ENCODE peak calls at places on chromosomes 2 and 18, in ten cellular contexts. Y is brain microvascular endothelial cell, B is kidney epithelial cell, V is neural progenitor cell, T is fibroblast of pulmonary artery, O is BE2C, W is AG04449, Z is colonic mucosa, H is OCI-LY7, K is A549. F is an unnamed sample.

GRCh38 chr2:67726416-67726815 is 329.3 kb downstream of the ETAA1 start:
- DNase-seq in Z (no peak), B (no peak), H (no peak), T (no peak), W (no peak), V (peak), Y (no peak), K (no peak), O (no peak), F (no peak)

GRCh38 chr2:72106978-72107377 is 40.7 kb downstream of the CYP26B1 start:
- DNase-seq in V (no peak), Y (no peak), O (no peak), B (no peak), H (no peak), Z (peak), K (no peak), T (no peak), W (no peak), F (no peak)

GRCh38 chr2:148756292-148756975 is 111.9 kb downstream of the EPC2 start:
- DNase-seq in T (peak), B (no peak), V (no peak), Y (peak), K (peak), W (peak), H (no peak), O (no peak), Z (no peak), F (no peak)

GRCh38 chr2:170716851-170717598 is 1.9 kb downstream of the SP5 start:
- DNase-seq in K (peak), T (peak), B (no peak), H (no peak), W (no peak), Y (no peak), V (peak), Z (peak), O (peak), F (no peak)

GRCh38 chr18:35525795-35526475 is 28.2 kb upstream of the INO80C start:
- DNase-seq in W (no peak), B (no peak), H (no peak), Z (no peak), V (no peak), O (no peak), K (no peak), T (no peak), Y (no peak), F (no peak)

GRCh38 chr2:33704352-33704751 is 105.3 kb upstream of the FAM98A start:
- DNase-seq in T (no peak), O (no peak), H (no peak), V (no peak), W (no peak), B (no peak), Y (no peak), Z (no peak), K (no peak), F (no peak)

GRCh38 chr2:172655091-172655837 is 80.4 kb upstream of the RAPGEF4 start:
- DNase-seq in H (no peak), Z (no peak), Y (peak), B (peak), W (peak), K (no peak), T (peak), O (no peak), V (no peak), F (peak)

GRCh38 chr2:127293386-127293757 is 572 bp downstream of the ERCC3 start:
- DNase-seq in Y (no peak), Z (no peak), T (no peak), V (no peak), K (no peak), H (no peak), B (no peak), O (no peak), W (no peak), F (no peak)

GRCh38 chr2:98093146-98093545 is 6.2 kb downstream of the VWA3B start:
- DNase-seq in O (no peak), Z (no peak), Y (no peak), V (no peak), B (no peak), K (no peak), T (no peak), H (no peak), W (no peak), F (no peak)

GRCh38 chr2:159149786-159150185 is 136.7 kb downstream of the WDSUB1 start:
- DNase-seq in Z (no peak), O (no peak), V (no peak), W (no peak), H (no peak), B (no peak), K (no peak), Y (no peak), T (no peak), F (no peak)

GRCh38 chr18:33264566-33264965 is 176.0 kb downstream of the CCDC178 start:
- DNase-seq in H (no peak), B (peak), K (no peak), Y (no peak), W (no peak), Z (no peak), V (no peak), O (no peak), T (no peak), F (peak)

DNA sequence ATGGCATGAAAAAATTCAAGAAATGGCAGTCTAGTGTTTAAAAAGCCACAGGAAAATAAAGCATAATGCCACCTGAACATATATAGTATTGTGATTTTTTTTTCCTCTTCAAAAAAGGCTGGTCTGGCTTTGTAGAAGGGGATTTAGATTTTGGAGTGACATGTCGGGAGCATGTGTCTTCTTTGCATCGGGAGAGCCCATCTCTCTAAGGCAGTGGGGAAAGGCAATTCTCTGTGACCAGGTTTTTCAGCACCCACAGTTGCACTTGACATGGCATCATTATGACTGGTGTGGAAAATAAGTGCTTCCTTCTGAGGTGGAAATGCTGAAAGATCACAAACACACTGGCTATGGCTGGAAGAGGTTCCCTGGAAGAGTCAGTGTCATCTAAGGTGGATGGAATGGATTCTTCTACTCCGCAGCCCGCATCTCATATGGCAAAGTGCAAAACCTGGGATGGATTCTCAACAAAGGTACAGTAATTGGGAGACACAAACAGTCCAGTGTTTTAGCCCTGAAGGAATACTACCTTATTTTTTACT is 172.5 kb downstream of the AGAP1 start:
- DNase-seq in H (no peak), K (peak), V (peak), O (peak), T (peak), Y (peak), B (no peak), W (peak), Z (peak), F (no peak)
- H3K4me3 ChIP-seq in H (no peak), K (peak), V (peak), O (peak), T (peak), Y (no peak), B (peak), W (peak), Z (no peak), F (peak)

DNA sequence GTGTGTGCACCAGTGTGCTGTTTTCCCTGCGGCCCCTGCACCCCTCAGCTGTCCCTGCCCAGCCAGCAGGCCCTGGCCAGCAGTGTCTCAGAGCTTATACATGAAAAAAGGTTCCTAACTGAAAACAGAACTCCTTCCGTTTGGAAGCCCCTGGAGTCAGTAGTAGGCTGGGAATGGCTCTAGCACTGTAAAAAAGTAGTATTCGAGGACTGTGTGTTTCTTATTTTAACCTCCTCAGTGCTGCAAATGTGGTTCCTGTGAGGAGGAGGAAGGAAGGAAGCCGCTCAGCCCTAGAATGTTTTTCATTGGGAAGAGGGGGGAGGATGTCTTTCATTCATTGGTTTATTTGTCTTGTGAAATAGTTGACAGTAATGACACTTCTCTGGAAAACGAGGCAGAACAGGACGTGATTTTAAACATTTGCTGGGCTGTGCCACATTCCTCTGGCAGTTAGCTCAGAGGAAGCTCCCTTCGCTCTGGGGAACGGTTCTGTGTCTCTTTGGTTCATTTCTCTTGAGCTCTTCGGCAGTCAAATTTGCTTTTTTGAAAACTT is 103.5 kb downstream of the SPTBN1 start:
- DNase-seq in O (no peak), Y (peak), H (peak), V (peak), W (peak), B (no peak), T (peak), K (peak), Z (no peak), F (no peak)
- TF ChIP-seq CTCF in O (no peak), Y (no peak), H (no peak), V (no peak), W (no peak), B (no peak), T (no peak), K (no peak), Z (no peak), F (no peak)

GRCh38 chr2:39772086-39772811 is 6.8 kb downstream of the THUMPD2 start:
- DNase-seq in B (no peak), Y (peak), V (no peak), W (peak), T (peak), Z (no peak), H (no peak), O (no peak), K (no peak), F (peak)
- H3K4me3 ChIP-seq in B (no peak), Y (no peak), V (no peak), W (no peak), T (no peak), Z (no peak), H (no peak), O (no peak), K (no peak), F (no peak)

DNA sequence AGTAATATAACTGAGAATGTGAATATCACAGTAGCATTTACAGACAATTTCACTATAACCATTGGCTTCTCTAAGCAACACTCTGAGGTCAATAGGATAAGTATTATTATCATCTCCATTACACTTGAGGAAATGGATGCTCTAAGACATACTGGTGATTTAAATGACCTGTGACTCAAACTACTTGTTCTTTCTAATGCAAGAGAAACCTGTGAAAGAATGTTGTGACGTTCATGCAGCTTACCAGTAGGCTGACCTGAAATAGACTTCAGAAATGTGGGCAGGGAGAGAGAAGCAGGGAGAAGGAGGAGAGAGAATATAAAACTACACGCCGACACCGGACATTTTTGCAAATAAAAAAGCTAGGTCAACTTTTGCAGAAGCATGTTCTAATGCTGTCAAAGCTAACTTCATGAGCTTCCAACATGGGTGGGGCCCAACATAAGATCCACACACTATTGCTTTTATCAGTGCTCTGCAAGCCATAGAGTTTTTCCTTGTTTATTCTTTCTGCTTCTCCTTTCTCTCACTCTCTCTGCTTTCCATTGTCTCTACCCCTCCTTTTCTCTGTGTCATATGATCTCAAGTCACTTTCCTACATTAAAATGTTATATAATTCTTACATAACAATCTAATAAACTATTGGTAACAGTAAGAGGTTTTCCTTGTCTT is 217.6 kb upstream of the FN1 start:
- DNase-seq in Z (no peak), B (no peak), K (no peak), T (peak), Y (no peak), W (no peak), H (no peak), O (no peak), V (no peak), F (no peak)
- TF ChIP-seq CTCF in Z (no peak), B (no peak), K (no peak), T (no peak), Y (no peak), W (no peak), H (no peak), O (no peak), V (no peak), F (no peak)

GRCh38 chr18:67875057-67875456 is 358.5 kb upstream of the DSEL start:
- DNase-seq in Z (no peak), K (no peak), T (no peak), Y (no peak), B (peak), H (no peak), O (no peak), V (peak), W (no peak), F (peak)

GRCh38 chr18:67876866-67877265 is 360.3 kb upstream of the DSEL start:
- DNase-seq in W (no peak), H (no peak), Y (no peak), V (peak), B (no peak), K (no peak), T (no peak), Z (no peak), O (no peak), F (no peak)

DNA sequence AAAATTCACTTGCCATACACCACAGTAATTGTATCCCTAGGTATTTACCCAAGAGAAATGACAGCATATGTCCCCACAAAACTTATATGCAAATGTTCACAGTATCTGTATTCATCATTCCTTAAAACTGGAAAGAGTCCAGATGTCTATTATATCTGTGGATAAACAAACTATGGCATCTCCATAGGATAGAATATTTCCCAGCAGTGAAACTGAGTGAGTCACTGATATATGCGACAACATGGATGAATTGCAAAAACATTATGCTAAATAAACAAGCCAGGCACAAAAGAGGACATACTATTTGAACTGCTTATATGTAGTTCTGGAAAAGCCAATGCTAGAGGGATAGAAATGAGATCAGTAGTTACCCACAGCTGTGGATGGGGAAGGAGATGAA is 359.4 kb upstream of the DSEL start:
- DNase-seq in Y (peak), K (no peak), T (peak), H (no peak), O (no peak), B (no peak), W (no peak), V (no peak), Z (no peak), F (no peak)
- H3K4me3 ChIP-seq in Y (no peak), K (no peak), T (no peak), H (no peak), O (no peak), B (no peak), W (no peak), V (no peak), Z (no peak), F (no peak)

GRCh38 chr2:42791606-42792005 is 777 bp downstream of the HAAO start:
- DNase-seq in T (no peak), K (no peak), V (no peak), Z (no peak), W (no peak), O (no peak), B (no peak), Y (no peak), H (no peak), F (no peak)

GRCh38 chr2:42792087-42792582 is 248 bp downstream of the HAAO start:
- DNase-seq in B (no peak), K (no peak), Z (no peak), V (no peak), Y (no peak), H (no peak), O (no peak), T (no peak), W (no peak), F (no peak)

GRCh38 chr2:42794271-42795046 is 2.1 kb upstream of the HAAO start:
- DNase-seq in H (no peak), V (peak), Z (no peak), B (no peak), Y (peak), O (no peak), K (peak), W (no peak), T (peak), F (no peak)

GRCh38 chr2:42793314-42794270 is 1.2 kb upstream of the HAAO start:
- DNase-seq in O (no peak), Y (peak), W (no peak), B (no peak), V (peak), T (peak), Z (no peak), H (no peak), K (no peak), F (no peak)

DNA sequence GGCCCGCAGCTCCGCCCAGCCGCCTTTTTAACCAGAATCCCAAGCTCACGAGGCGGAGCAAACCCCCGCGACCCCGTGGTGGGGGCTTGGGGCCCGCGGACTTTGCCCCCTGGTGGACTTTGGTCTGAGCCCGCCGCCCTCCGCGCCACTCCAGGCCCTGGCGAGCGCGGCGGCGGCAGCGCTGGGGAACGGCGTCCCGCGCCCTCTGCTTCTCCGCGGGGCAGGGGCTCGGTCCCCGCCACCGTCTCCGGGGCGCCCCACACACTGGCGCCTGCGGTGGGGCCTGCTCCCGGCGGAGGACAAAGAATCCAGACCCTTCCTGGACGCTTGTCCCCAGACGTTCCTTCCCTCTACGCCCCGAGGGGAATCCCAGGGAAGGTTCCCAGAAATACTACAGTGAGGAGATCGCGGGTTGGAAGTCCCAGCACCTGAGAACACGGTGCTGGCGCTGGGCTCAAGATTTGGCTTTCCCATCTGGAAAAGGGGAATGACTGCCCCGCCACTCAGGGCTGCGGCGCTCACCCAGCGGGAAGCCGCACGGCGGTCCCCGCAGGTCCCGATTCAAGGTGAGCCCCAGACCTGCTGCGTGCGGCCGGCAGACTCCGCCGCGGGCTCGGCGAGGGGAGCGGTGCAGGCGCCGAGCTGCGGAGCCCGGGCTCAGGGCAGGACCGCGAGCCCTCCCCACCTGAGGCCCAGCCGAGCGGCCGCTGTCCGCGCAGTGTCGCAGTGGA is at the start of gene HAAO:
- DNase-seq in W (no peak), O (no peak), Z (peak), H (no peak), Y (no peak), V (peak), K (no peak), T (no peak), B (no peak), F (no peak)
- TF ChIP-seq CTCF in W (peak), O (no peak), Z (no peak), H (no peak), Y (no peak), V (peak), K (no peak), T (no peak), B (no peak), F (no peak)

DNA sequence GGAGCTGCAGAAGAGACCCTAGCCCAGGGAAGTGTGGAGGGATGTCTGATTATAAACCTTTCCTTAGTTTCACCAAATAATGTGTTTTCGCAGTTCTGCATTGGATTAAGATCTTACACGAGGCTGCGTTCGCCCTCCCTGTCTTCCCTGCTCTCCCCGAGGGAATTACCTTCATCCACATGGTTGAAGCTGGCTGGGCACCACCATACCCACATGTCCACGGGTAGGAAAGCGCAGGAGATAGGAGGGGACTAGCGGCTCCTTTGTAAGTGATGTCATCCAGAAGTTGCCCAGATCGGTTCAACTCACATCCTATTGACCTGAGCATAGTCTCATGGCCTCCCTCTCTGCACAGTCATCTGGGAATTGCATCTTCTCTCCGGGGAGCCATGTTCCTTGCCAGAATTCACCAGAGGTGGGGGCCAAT is 1.1 kb downstream of the TTL start:
- DNase-seq in K (peak), B (peak), T (peak), Y (peak), W (no peak), O (peak), H (peak), Z (peak), V (peak), F (no peak)
- H3K4me3 ChIP-seq in K (peak), B (peak), T (peak), Y (peak), W (peak), O (peak), H (peak), Z (peak), V (peak), F (peak)

GRCh38 chr2:239192975-239193374 is 207.8 kb downstream of the HDAC4 start:
- DNase-seq in O (no peak), T (no peak), B (no peak), W (no peak), K (no peak), V (no peak), Z (no peak), Y (no peak), H (no peak), F (no peak)

GRCh38 chr2:239193426-239193825 is 207.4 kb downstream of the HDAC4 start:
- DNase-seq in K (no peak), H (no peak), W (no peak), Y (no peak), B (no peak), V (no peak), Z (no peak), O (no peak), T (no peak), F (no peak)

GRCh38 chr2:239194731-239195317 is 206.0 kb downstream of the HDAC4 start:
- DNase-seq in O (no peak), B (no peak), K (no peak), W (no peak), Y (no peak), T (no peak), Z (no peak), H (no peak), V (no peak), F (no peak)

GRCh38 chr2:239195318-239195871 is 205.4 kb downstream of the HDAC4 start:
- DNase-seq in W (no peak), K (no peak), B (no peak), V (no peak), T (no peak), Z (no peak), H (no peak), Y (no peak), O (no peak), F (no peak)

GRCh38 chr2:239193925-239194687 is 206.7 kb downstream of the HDAC4 start:
- DNase-seq in Z (no peak), B (no peak), H (no peak), V (peak), O (no peak), W (no peak), T (no peak), K (peak), Y (no peak), F (no peak)
- TF ChIP-seq CTCF in Z (no peak), B (no peak), H (peak), V (peak), O (peak), W (peak), T (peak), K (peak), Y (peak), F (no peak)

GRCh38 chr2:20617081-20617575 is 33.8 kb downstream of the HS1BP3 start:
- DNase-seq in W (no peak), V (peak), K (no peak), Z (peak), B (no peak), O (peak), H (no peak), T (peak), Y (no peak), F (no peak)
- H3K4me3 ChIP-seq in W (no peak), V (no peak), K (no peak), Z (no peak), B (no peak), O (no peak), H (no peak), T (no peak), Y (no peak), F (no peak)

GRCh38 chr2:60555066-60555793 is 1.8 kb upstream of the BCL11A start:
- DNase-seq in V (peak), B (peak), H (peak), W (no peak), Z (peak), T (peak), K (peak), O (peak), Y (no peak), F (no peak)
- TF ChIP-seq CTCF in V (peak), B (peak), H (peak), W (peak), Z (peak), T (peak), K (peak), O (peak), Y (peak), F (peak)

F was measured in epithelial cell of proximal tubule.